ENCODE peak calls at places on chromosome 11, in five cellular contexts. Z, U, A, V and T are unnamed samples.

GRCh38 chr11:128518493-128519207 is 68.7 kb downstream of the ETS1 start:
- DNase-seq in Z (no peak), U (no peak), A (no peak), V (no peak), T (no peak)

GRCh38 chr11:86805873-86806310 is 5.5 kb downstream of the PRSS23 start:
- DNase-seq in Z (peak), U (no peak), A (no peak), V (no peak), T (peak)

GRCh38 chr11:17927041-17927440 is 85.8 kb downstream of the SERGEF start:
- DNase-seq in Z (no peak), U (no peak), A (no peak), V (no peak), T (no peak)

GRCh38 chr11:61516191-61516590 is 7.6 kb downstream of the LRRC10B start:
- DNase-seq in Z (no peak), U (no peak), A (no peak), V (no peak), T (no peak)

GRCh38 chr11:46489668-46490560 is 98.3 kb upstream of the CHRM4 start:
- DNase-seq in Z (peak), U (peak), A (no peak), V (peak), T (peak)

GRCh38 chr11:18371279-18371678 is 23.1 kb upstream of the LDHA start:
- DNase-seq in Z (no peak), U (no peak), A (no peak), V (no peak), T (no peak)

GRCh38 chr11:83971063-83971462 is 684.9 kb upstream of the CCDC90B start:
- DNase-seq in Z (no peak), U (no peak), A (no peak), V (peak), T (peak)

GRCh38 chr11:64331569-64332371 is 8.2 kb upstream of the CCDC88B start:
- DNase-seq in Z (peak), U (peak), A (peak), V (peak), T (peak)

GRCh38 chr11:79007811-79008294 is 433.0 kb downstream of the TENM4 start:
- DNase-seq in Z (no peak), U (no peak), A (no peak), V (no peak), T (no peak)

GRCh38 chr11:87353904-87354303 is 316.2 kb downstream of the TMEM135 start:
- DNase-seq in Z (no peak), U (no peak), A (no peak), V (no peak), T (no peak)

GRCh38 chr11:123678246-123678645 is 23.8 kb upstream of the SCN3B start:
- DNase-seq in Z (no peak), U (no peak), A (no peak), V (no peak), T (peak)

GRCh38 chr11:8290122-8290810 is 26.6 kb upstream of the LMO1 start:
- DNase-seq in Z (no peak), U (no peak), A (no peak), V (no peak), T (no peak)

GRCh38 chr11:116276051-116277044 is 496.4 kb downstream of the BUD13 start:
- DNase-seq in Z (peak), U (peak), A (peak), V (peak), T (peak)

GRCh38 chr11:74570266-74571061 is 21.9 kb upstream of the POLD3 start:
- DNase-seq in Z (peak), U (no peak), A (no peak), V (peak), T (peak)

GRCh38 chr11:18752502-18752901 is 26.5 kb upstream of the IGSF22 start:
- DNase-seq in Z (no peak), U (no peak), A (no peak), V (no peak), T (no peak)

GRCh38 chr11:6321356-6321755 is 1.1 kb upstream of the CAVIN3 start:
- DNase-seq in Z (no peak), U (no peak), A (no peak), V (no peak), T (no peak)

GRCh38 chr11:12213920-12214319 is 103.5 kb downstream of the MICAL2 start:
- DNase-seq in Z (peak), U (no peak), A (no peak), V (peak), T (no peak)

GRCh38 chr11:76186776-76187279 is 19.5 kb downstream of the WNT11 start:
- DNase-seq in Z (no peak), U (no peak), A (no peak), V (no peak), T (no peak)

GRCh38 chr11:76188873-76189272 is 17.4 kb downstream of the WNT11 start:
- DNase-seq in Z (no peak), U (no peak), A (no peak), V (no peak), T (no peak)

GRCh38 chr11:76184551-76184993 is 21.7 kb downstream of the WNT11 start:
- DNase-seq in Z (no peak), U (no peak), A (no peak), V (peak), T (no peak)

GRCh38 chr11:76185931-76186401 is 20.3 kb downstream of the WNT11 start:
- DNase-seq in Z (no peak), U (no peak), A (no peak), V (no peak), T (no peak)

GRCh38 chr11:76185511-76185910 is 20.8 kb downstream of the WNT11 start:
- DNase-seq in Z (no peak), U (no peak), A (no peak), V (no peak), T (no peak)
- TF ChIP-seq CTCF in Z (no peak), U (no peak), A (no peak), V (no peak), T (no peak)

DNA sequence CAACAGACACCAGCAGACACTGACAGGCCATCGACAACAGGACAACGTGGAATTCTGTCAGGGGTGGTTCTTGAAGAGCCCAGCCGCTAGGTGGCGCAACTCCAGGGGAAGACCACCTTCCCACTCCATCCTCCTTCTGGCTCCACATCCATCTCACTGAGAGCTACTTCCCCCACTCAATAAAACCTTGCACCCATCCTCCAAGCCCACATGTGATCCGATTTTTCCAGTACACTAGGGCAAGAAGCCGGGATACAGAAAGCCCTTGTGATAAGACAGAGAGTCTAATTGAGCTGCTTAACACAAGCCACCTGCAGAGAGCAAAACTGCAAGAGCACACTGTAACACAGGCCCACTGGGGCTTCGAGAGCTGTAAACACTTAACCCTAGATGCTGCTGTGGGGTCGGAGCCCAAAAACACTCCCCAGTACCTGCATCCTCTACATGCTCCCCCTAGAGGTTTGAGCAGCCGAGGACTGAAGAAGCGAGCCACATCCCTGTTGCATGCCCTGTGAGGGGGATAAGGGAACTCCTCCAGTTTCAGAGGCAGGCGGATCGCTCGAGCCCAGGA is 11.5 kb upstream of the RAB39A start:
- DNase-seq in Z (peak), U (no peak), A (no peak), V (no peak), T (peak)
- TF ChIP-seq CTCF in Z (peak), U (peak), A (peak), V (peak), T (peak)

GRCh38 chr11:2512431-2513407 is 67.9 kb downstream of the KCNQ1 start:
- DNase-seq in Z (no peak), U (no peak), A (no peak), V (no peak), T (no peak)

GRCh38 chr11:2510626-2511402 is 66.0 kb downstream of the KCNQ1 start:
- DNase-seq in Z (no peak), U (no peak), A (no peak), V (no peak), T (no peak)

GRCh38 chr11:2513441-2513840 is 68.6 kb downstream of the KCNQ1 start:
- DNase-seq in Z (no peak), U (no peak), A (no peak), V (no peak), T (no peak)

GRCh38 chr11:2509481-2510001 is 64.7 kb downstream of the KCNQ1 start:
- DNase-seq in Z (no peak), U (no peak), A (no peak), V (no peak), T (no peak)

GRCh38 chr11:2511421-2512369 is 66.9 kb downstream of the KCNQ1 start:
- DNase-seq in Z (no peak), U (no peak), A (no peak), V (no peak), T (no peak)
- TF ChIP-seq CTCF in Z (no peak), U (no peak), A (no peak), V (no peak), T (no peak)

GRCh38 chr11:36265793-36266628 is 23.2 kb downstream of the COMMD9 start:
- DNase-seq in Z (peak), U (peak), A (peak), V (peak), T (peak)

GRCh38 chr11:36266767-36267166 is 22.5 kb downstream of the COMMD9 start:
- DNase-seq in Z (no peak), U (no peak), A (no peak), V (no peak), T (no peak)

GRCh38 chr11:36261094-36261493 is 28.1 kb downstream of the COMMD9 start:
- DNase-seq in Z (no peak), U (no peak), A (no peak), V (no peak), T (no peak)

GRCh38 chr11:36264601-36265344 is 24.5 kb downstream of the COMMD9 start:
- DNase-seq in Z (no peak), U (no peak), A (no peak), V (no peak), T (no peak)

GRCh38 chr11:36264011-36264410 is 25.2 kb downstream of the COMMD9 start:
- DNase-seq in Z (no peak), U (no peak), A (no peak), V (no peak), T (no peak)
- TF ChIP-seq CTCF in Z (no peak), U (no peak), A (no peak), V (no peak), T (no peak)

GRCh38 chr11:60118333-60118732 is 29.9 kb downstream of the MS4A2 start:
- DNase-seq in Z (peak), U (no peak), A (no peak), V (no peak), T (peak)
- TF ChIP-seq CTCF in Z (peak), U (peak), A (no peak), V (no peak), T (peak)

GRCh38 chr11:2691355-2691761 is 8.4 kb downstream of the KCNQ1OT1 start:
- DNase-seq in Z (no peak), U (no peak), A (no peak), V (no peak), T (no peak)

GRCh38 chr11:2693851-2694261 is 5.9 kb downstream of the KCNQ1OT1 start:
- DNase-seq in Z (peak), U (no peak), A (no peak), V (no peak), T (no peak)

GRCh38 chr11:2693271-2693833 is 6.4 kb downstream of the KCNQ1OT1 start:
- DNase-seq in Z (no peak), U (no peak), A (no peak), V (no peak), T (no peak)

GRCh38 chr11:2690596-2691354 is 9.0 kb downstream of the KCNQ1OT1 start:
- DNase-seq in Z (no peak), U (no peak), A (no peak), V (no peak), T (no peak)

DNA sequence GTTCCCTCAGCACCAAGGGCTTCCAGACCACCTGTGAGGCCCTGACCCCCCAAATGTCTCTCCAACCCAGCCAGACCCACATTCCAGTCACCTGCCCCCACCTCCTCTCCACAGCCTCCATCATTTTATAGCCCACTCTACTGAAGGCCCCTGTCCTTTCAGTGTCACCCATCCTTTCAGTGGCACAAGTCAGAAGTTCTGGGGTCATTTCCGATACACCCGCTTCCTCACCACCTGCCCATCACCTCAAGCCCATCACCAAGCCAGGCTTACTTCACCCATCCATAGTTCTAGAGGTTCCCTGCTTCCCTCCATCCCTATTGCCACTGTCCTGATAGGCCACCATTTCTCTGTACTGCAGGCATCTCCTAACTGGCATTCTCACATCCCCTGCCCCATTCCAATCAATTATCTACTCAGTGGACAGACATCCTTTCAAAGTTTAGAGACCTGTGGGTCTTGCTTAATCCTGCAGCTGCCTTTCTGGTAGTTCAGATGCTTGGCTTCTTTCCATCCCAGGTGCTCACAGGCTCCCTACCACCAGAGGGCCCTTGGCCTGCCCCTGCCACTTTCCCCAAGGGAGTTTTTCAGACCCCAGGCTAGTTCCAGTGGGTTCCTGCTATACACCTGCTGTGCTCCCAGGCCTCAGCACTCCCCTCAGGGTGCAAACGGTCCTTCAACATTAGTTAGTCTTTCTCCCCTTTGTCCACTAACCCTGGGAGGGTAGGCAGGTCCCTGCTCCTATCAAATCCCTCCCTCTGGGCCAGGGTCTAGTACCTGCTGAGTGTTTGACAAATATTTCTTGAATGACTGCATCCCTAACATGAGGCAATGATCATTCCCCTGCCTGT is 7.6 kb downstream of the KCNQ1OT1 start:
- DNase-seq in Z (peak), U (no peak), A (no peak), V (no peak), T (peak)
- TF ChIP-seq CTCF in Z (peak), U (peak), A (no peak), V (peak), T (peak)

GRCh38 chr11:65780770-65781151 is at the start of gene AP5B1:
- DNase-seq in Z (peak), U (peak), A (peak), V (peak), T (peak)

GRCh38 chr11:65779919-65780769 is 632 bp downstream of the AP5B1 start:
- DNase-seq in Z (peak), U (peak), A (peak), V (peak), T (peak)

GRCh38 chr11:65782816-65783228 is 2.0 kb upstream of the AP5B1 start:
- DNase-seq in Z (no peak), U (no peak), A (no peak), V (no peak), T (peak)

GRCh38 chr11:65781962-65782815 is 1.4 kb upstream of the AP5B1 start:
- DNase-seq in Z (no peak), U (no peak), A (no peak), V (no peak), T (no peak)

DNA sequence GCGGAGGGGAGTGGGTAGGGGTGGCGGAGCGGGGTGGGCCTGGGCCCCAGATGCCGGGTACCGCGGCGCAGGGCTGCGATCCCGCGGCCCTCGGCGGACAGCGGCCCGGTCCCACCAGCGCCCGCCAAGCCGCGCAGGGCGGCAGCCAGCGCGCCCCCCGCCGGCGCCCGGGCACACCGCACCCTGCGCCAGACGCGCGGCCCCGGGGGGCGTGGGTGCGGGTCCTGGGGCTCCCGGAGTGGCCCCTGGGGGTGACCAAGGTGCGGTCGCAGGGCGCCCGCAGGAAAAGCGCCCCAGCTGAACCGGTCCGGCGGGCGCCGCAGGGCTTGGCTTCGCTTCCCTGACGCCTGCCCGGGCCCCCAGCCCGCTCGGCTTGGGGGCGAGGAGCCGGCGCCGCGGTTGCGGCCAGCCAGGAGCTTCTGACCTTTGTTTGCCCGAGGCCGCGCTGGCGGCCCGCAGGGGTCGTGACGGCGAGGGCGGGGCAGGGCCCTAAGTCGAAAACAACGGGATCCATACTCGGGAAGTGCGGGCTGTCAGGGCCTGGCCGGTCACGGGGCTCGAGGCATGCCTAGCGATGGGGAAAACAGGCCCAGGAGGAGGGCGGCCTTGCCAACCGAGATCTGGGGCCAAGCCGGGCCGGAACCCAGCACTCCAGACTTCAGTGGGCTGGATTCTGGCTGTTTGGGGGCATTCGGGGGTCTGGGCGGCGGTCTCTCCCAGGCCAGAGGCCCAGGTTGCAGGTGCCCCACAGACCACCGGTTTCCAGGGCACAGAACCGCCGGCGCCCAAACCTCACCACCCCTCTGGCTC is 581 bp upstream of the AP5B1 start:
- DNase-seq in Z (peak), U (no peak), A (no peak), V (no peak), T (no peak)
- TF ChIP-seq CTCF in Z (peak), U (no peak), A (no peak), V (peak), T (no peak)

GRCh38 chr11:3046190-3046589 is 11.0 kb downstream of the CARS1 start:
- DNase-seq in Z (peak), U (no peak), A (no peak), V (no peak), T (no peak)
- TF ChIP-seq CTCF in Z (peak), U (peak), A (no peak), V (peak), T (peak)

GRCh38 chr11:68889948-68890446 is 13.6 kb downstream of the MRPL21 start:
- DNase-seq in Z (no peak), U (no peak), A (no peak), V (peak), T (peak)
- TF ChIP-seq CTCF in Z (peak), U (peak), A (no peak), V (peak), T (peak)